ENCODE peak calls at places on chromosomes 7 and 10, in eight cellular contexts. One of them, this sample, is unnamed.

GRCh38 chr10:93915603-93916002 is 21.8 kb downstream of the SLC35G1 start:
- DNase-seq in A549: no peak
- DNase-seq in GM12878: no peak
- DNase-seq in K562: no peak
- DNase-seq in HepG2: no peak
- DNase-seq in H1: no peak
- DNase-seq in HCT116: no peak
- DNase-seq in IMR-90: no peak
- DNase-seq in this sample: no peak

GRCh38 chr10:117967149-117967548 is 79.6 kb downstream of the RAB11FIP2 start:
- DNase-seq in HCT116: no peak
- DNase-seq in GM12878: no peak
- DNase-seq in HepG2: no peak
- DNase-seq in K562: no peak
- DNase-seq in A549: no peak
- DNase-seq in IMR-90: no peak
- DNase-seq in H1: no peak
- DNase-seq in this sample: no peak

GRCh38 chr7:108211382-108212201 is 81.4 kb upstream of the LAMB4 start:
- DNase-seq in HepG2: peak
- DNase-seq in GM12878: peak
- DNase-seq in H1: no peak
- DNase-seq in K562: peak
- DNase-seq in A549: peak
- DNase-seq in HCT116: peak
- DNase-seq in IMR-90: peak
- DNase-seq in this sample: peak

GRCh38 chr10:130747359-130747758 is 564.2 kb downstream of the TCERG1L start:
- DNase-seq in GM12878: no peak
- DNase-seq in HCT116: no peak
- DNase-seq in H1: no peak
- DNase-seq in K562: no peak
- DNase-seq in A549: no peak
- DNase-seq in IMR-90: no peak
- DNase-seq in HepG2: no peak
- DNase-seq in this sample: no peak

GRCh38 chr10:71713135-71714040 is 6.2 kb downstream of the C10orf105 start:
- DNase-seq in GM12878: no peak
- DNase-seq in K562: peak
- DNase-seq in A549: no peak
- DNase-seq in H1: no peak
- DNase-seq in IMR-90: peak
- DNase-seq in HCT116: no peak
- DNase-seq in HepG2: no peak
- DNase-seq in this sample: peak

GRCh38 chr7:81075150-81075549 is 156.3 kb upstream of the SEMA3C start:
- DNase-seq in K562: no peak
- DNase-seq in HepG2: no peak
- DNase-seq in A549: no peak
- DNase-seq in H1: no peak
- DNase-seq in IMR-90: peak
- DNase-seq in GM12878: no peak
- DNase-seq in HCT116: peak
- DNase-seq in this sample: no peak

GRCh38 chr7:97842772-97843345 is 29.3 kb downstream of the ASNS start:
- DNase-seq in HepG2: no peak
- DNase-seq in IMR-90: no peak
- DNase-seq in HCT116: no peak
- DNase-seq in GM12878: no peak
- DNase-seq in A549: no peak
- DNase-seq in H1: no peak
- DNase-seq in K562: no peak
- DNase-seq in this sample: no peak

GRCh38 chr7:100726998-100727761 is 6.2 kb upstream of the ZAN start:
- DNase-seq in H1: no peak
- DNase-seq in A549: no peak
- DNase-seq in IMR-90: peak
- DNase-seq in HepG2: peak
- DNase-seq in GM12878: no peak
- DNase-seq in HCT116: no peak
- DNase-seq in K562: no peak
- DNase-seq in this sample: no peak

GRCh38 chr7:127807829-127808228 is 155.8 kb downstream of the SND1 start:
- DNase-seq in K562: no peak
- DNase-seq in GM12878: no peak
- DNase-seq in H1: no peak
- DNase-seq in IMR-90: no peak
- DNase-seq in A549: no peak
- DNase-seq in HepG2: no peak
- DNase-seq in HCT116: no peak
- DNase-seq in this sample: no peak

GRCh38 chr10:62166331-62167154 is 102.1 kb downstream of the RTKN2 start:
- DNase-seq in HCT116: no peak
- DNase-seq in GM12878: peak
- DNase-seq in IMR-90: peak
- DNase-seq in A549: peak
- DNase-seq in HepG2: no peak
- DNase-seq in K562: no peak
- DNase-seq in H1: no peak
- DNase-seq in this sample: no peak

GRCh38 chr7:46349490-46349889 is 428.4 kb upstream of the IGFBP3 start:
- DNase-seq in HCT116: no peak
- DNase-seq in H1: no peak
- DNase-seq in HepG2: no peak
- DNase-seq in A549: no peak
- DNase-seq in IMR-90: no peak
- DNase-seq in K562: no peak
- DNase-seq in GM12878: no peak
- DNase-seq in this sample: no peak

GRCh38 chr7:39589323-39590111 is 23.3 kb downstream of the YAE1 start:
- DNase-seq in H1: no peak
- DNase-seq in A549: peak
- DNase-seq in HCT116: peak
- DNase-seq in IMR-90: peak
- DNase-seq in GM12878: peak
- DNase-seq in K562: peak
- DNase-seq in HepG2: no peak
- DNase-seq in this sample: peak

GRCh38 chr10:28768227-28768626 is 90.9 kb downstream of the BAMBI start:
- DNase-seq in HCT116: no peak
- DNase-seq in K562: no peak
- DNase-seq in A549: no peak
- DNase-seq in H1: peak
- DNase-seq in GM12878: no peak
- DNase-seq in HepG2: no peak
- DNase-seq in IMR-90: no peak
- DNase-seq in this sample: no peak

GRCh38 chr10:17387861-17388503 is 66.4 kb downstream of the ST8SIA6 start:
- DNase-seq in K562: no peak
- DNase-seq in HCT116: no peak
- DNase-seq in IMR-90: no peak
- DNase-seq in A549: no peak
- DNase-seq in HepG2: peak
- DNase-seq in GM12878: no peak
- DNase-seq in H1: no peak
- DNase-seq in this sample: no peak

GRCh38 chr10:47306429-47307210 is 6.6 kb downstream of the GDF10 start:
- DNase-seq in HCT116: no peak
- DNase-seq in GM12878: no peak
- DNase-seq in K562: peak
- DNase-seq in IMR-90: no peak
- DNase-seq in H1: no peak
- DNase-seq in A549: no peak
- DNase-seq in HepG2: no peak
- DNase-seq in this sample: no peak

DNA sequence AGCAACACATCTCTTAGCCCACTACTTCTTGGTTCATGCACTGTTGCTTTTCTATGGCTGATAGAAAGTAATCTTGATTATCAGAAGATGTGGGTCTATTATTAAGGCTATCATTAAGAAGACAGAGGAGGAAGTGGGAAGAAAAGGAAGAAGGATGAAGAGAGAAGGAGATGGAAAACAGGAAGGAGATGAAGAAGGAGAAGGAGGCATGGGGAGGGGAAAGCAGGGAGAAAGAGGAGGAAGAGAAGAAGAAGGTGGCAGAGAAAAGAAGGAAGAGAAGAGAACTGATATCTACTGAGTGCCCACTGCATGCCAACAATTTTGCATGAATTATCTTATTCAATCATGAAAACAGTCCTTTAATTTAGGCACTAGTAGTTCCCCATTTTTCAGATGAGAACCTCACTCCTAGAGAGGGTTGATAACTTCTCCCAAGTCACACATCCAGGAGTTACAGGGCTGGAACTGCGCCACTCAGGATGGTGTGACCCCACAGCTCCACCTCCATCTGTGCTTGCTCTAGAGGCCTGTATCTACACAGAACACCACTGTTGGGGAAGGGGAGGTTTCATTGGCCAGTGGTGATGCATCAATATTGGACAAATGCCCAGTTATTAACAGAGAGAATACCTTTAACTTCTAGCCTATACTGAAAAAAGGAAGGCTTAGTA is 147.4 kb downstream of the CXCL12 start:
- DNase-seq in HepG2: no peak
- DNase-seq in A549: no peak
- DNase-seq in GM12878: no peak
- DNase-seq in H1: no peak
- DNase-seq in IMR-90: no peak
- DNase-seq in HCT116: no peak
- DNase-seq in K562: peak
- DNase-seq in this sample: no peak
- TF ChIP-seq POLR2A in HepG2: no peak
- TF ChIP-seq POLR2A in A549: no peak
- TF ChIP-seq POLR2A in GM12878: no peak
- TF ChIP-seq POLR2A in H1: no peak
- TF ChIP-seq POLR2A in IMR-90: no peak
- TF ChIP-seq POLR2A in HCT116: no peak
- TF ChIP-seq POLR2A in K562: no peak
- TF ChIP-seq POLR2A in this sample: no peak

GRCh38 chr10:101230185-101230917 is 1.1 kb upstream of the LBX1 start:
- DNase-seq in IMR-90: no peak
- DNase-seq in GM12878: no peak
- DNase-seq in A549: no peak
- DNase-seq in H1: no peak
- DNase-seq in HepG2: no peak
- DNase-seq in HCT116: no peak
- DNase-seq in K562: peak
- DNase-seq in this sample: no peak
- H3K4me2 ChIP-seq in IMR-90: no peak
- H3K4me2 ChIP-seq in GM12878: no peak
- H3K4me2 ChIP-seq in A549: no peak
- H3K4me2 ChIP-seq in H1: peak
- H3K4me2 ChIP-seq in HepG2: peak
- H3K4me2 ChIP-seq in HCT116: no peak
- H3K4me2 ChIP-seq in K562: no peak
- H3K4me2 ChIP-seq in this sample: no peak

GRCh38 chr7:157572622-157573021 is 235.8 kb downstream of the DNAJB6 start:
- DNase-seq in GM12878: no peak
- DNase-seq in K562: no peak
- DNase-seq in H1: no peak
- DNase-seq in HepG2: no peak
- DNase-seq in HCT116: no peak
- DNase-seq in A549: no peak
- DNase-seq in IMR-90: no peak
- DNase-seq in this sample: no peak
- TF ChIP-seq POLR2A in GM12878: no peak
- TF ChIP-seq POLR2A in K562: no peak
- TF ChIP-seq POLR2A in H1: no peak
- TF ChIP-seq POLR2A in HepG2: no peak
- TF ChIP-seq POLR2A in HCT116: no peak
- TF ChIP-seq POLR2A in A549: no peak
- TF ChIP-seq POLR2A in IMR-90: no peak
- TF ChIP-seq POLR2A in this sample: no peak

DNA sequence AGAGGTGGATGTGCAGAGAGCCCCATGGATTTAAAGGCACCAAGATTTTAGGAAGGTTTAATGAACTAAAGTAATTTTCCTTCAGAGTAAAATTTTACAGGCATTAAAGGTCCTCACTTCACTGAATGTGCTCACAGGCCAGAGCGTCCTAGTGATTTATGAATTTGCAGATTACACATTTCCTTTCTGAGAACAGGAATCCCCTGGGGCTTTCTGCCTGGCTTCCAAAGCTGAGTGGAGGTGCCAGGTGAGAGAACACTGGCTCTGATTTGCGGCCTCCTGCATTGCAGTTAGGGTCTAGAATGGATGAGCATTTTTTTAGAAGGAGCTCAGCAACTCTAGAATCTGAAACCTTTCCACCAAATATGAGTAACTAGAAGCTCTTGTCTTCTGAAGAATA is 194.3 kb downstream of the SORCS3 start:
- DNase-seq in IMR-90: no peak
- DNase-seq in H1: no peak
- DNase-seq in GM12878: no peak
- DNase-seq in HepG2: no peak
- DNase-seq in K562: no peak
- DNase-seq in A549: no peak
- DNase-seq in HCT116: no peak
- DNase-seq in this sample: no peak
- H3K4me2 ChIP-seq in IMR-90: no peak
- H3K4me2 ChIP-seq in H1: no peak
- H3K4me2 ChIP-seq in GM12878: no peak
- H3K4me2 ChIP-seq in HepG2: no peak
- H3K4me2 ChIP-seq in K562: no peak
- H3K4me2 ChIP-seq in A549: no peak
- H3K4me2 ChIP-seq in HCT116: no peak
- H3K4me2 ChIP-seq in this sample: no peak

DNA sequence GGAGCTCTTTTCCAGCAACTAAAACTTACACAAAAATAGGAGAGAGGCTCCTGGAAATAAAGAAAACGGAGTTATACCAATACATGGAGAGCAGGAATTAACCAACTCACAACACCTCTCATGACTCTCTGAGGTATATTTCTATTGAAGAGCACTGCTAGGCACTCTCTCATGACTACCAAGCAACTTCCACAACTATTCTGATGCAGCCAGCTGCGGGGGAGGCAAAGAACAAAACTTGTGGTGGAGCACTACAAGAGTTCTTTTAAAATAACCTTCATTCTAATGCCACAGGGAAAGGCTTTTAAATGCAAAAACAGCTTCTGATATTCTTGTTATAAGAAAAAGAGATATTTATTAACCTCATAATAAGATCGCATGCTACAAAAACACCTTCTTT is 140.7 kb downstream of the SLC25A13 start:
- DNase-seq in HCT116: no peak
- DNase-seq in K562: no peak
- DNase-seq in A549: no peak
- DNase-seq in H1: no peak
- DNase-seq in GM12878: no peak
- DNase-seq in HepG2: no peak
- DNase-seq in IMR-90: no peak
- DNase-seq in this sample: no peak
- TF ChIP-seq POLR2A in HCT116: no peak
- TF ChIP-seq POLR2A in K562: no peak
- TF ChIP-seq POLR2A in A549: no peak
- TF ChIP-seq POLR2A in H1: no peak
- TF ChIP-seq POLR2A in GM12878: no peak
- TF ChIP-seq POLR2A in HepG2: no peak
- TF ChIP-seq POLR2A in IMR-90: no peak
- TF ChIP-seq POLR2A in this sample: no peak

DNA sequence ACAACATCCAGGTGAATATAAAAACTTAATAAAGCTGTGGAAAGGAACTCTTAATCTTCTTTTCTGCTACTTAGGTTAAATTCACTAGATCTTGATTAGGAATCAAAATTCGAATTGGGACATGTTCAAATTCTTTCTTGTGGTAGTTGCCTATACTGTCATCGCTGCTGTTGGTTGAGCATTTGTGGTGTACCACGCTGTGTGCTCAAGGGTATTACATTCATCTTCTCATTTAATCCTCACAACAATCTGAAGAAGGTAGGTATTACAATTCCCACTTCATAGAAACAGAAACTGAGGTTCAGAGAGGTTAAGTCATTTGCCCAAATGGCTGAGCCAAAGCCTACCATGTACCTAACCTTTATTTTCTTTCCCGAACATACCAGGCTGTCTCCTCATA is 39.9 kb upstream of the CC2D2B start:
- DNase-seq in HCT116: no peak
- DNase-seq in IMR-90: no peak
- DNase-seq in HepG2: no peak
- DNase-seq in H1: no peak
- DNase-seq in K562: no peak
- DNase-seq in GM12878: no peak
- DNase-seq in A549: no peak
- DNase-seq in this sample: no peak
- H3K4me2 ChIP-seq in HCT116: no peak
- H3K4me2 ChIP-seq in IMR-90: no peak
- H3K4me2 ChIP-seq in HepG2: no peak
- H3K4me2 ChIP-seq in H1: no peak
- H3K4me2 ChIP-seq in K562: no peak
- H3K4me2 ChIP-seq in GM12878: no peak
- H3K4me2 ChIP-seq in A549: no peak
- H3K4me2 ChIP-seq in this sample: no peak

This sample was measured in endothelial cell of umbilical vein.